ENCODE peak calls at places on chromosome 4, in nine cellular contexts. K, P, L, B, D, I, O, Y and U are unnamed samples.

GRCh38 chr4:145178740-145179139 is 1.6 kb downstream of the OTUD4 start:
- DNase-seq in K (no peak), P (no peak), L (no peak), B (no peak), D (peak), I (no peak), O (no peak), Y (no peak), U (no peak)

GRCh38 chr4:105061136-105061696 is 85.5 kb upstream of the TET2 start:
- DNase-seq in K (peak), P (peak), L (no peak), B (no peak), D (peak), I (peak), O (peak), Y (no peak), U (no peak)

GRCh38 chr4:3372933-3373465 is 68.8 kb upstream of the HGFAC start:
- DNase-seq in K (no peak), P (peak), L (no peak), B (no peak), D (peak), I (no peak), O (no peak), Y (peak), U (no peak)

GRCh38 chr4:100806988-100807387 is 289.2 kb upstream of the EMCN start:
- DNase-seq in K (no peak), P (no peak), L (no peak), B (no peak), D (no peak), I (no peak), O (no peak), Y (no peak), U (no peak)

GRCh38 chr4:152479428-152480026 is 56.4 kb downstream of the FBXW7 start:
- DNase-seq in K (no peak), P (no peak), L (no peak), B (peak), D (no peak), I (no peak), O (no peak), Y (no peak), U (no peak)

GRCh38 chr4:140257461-140258305 is 103.7 kb upstream of the MAML3 start:
- DNase-seq in K (no peak), P (no peak), L (no peak), B (no peak), D (no peak), I (no peak), O (no peak), Y (no peak), U (no peak)

GRCh38 chr4:114267976-114268375 is 288.5 kb upstream of the ARSJ start:
- DNase-seq in K (no peak), P (no peak), L (no peak), B (no peak), D (no peak), I (no peak), O (no peak), Y (no peak), U (no peak)

GRCh38 chr4:156781852-156782251 is 189.7 kb downstream of the PDGFC start:
- DNase-seq in K (no peak), P (no peak), L (no peak), B (no peak), D (no peak), I (no peak), O (peak), Y (no peak), U (no peak)